ENCODE peak calls at places on chromosomes 4 and X, in four cellular contexts. T is lower leg skin, G is GM12892, U is suprapubic skin. C is an unnamed sample.

GRCh38 chrX:109855501-109855900 is 122.4 kb upstream of the ACSL4 start:
- DNase-seq in T (no peak), G (no peak), U (no peak), C (no peak)

GRCh38 chr4:111400736-111401135 is 744.5 kb upstream of the FAM241A start:
- DNase-seq in T (no peak), G (no peak), U (no peak), C (no peak)

GRCh38 chr4:156778606-156779005 is 193.0 kb downstream of the PDGFC start:
- DNase-seq in T (no peak), G (no peak), U (no peak), C (no peak)

GRCh38 chr4:2462218-2462991 is 6.5 kb upstream of the RNF4 start:
- DNase-seq in T (no peak), G (peak; percentile 88), U (no peak), C (no peak)

GRCh38 chr4:6155996-6156395 is 44.4 kb downstream of the JAKMIP1 start:
- DNase-seq in T (no peak), G (no peak), U (no peak), C (no peak)

GRCh38 chr4:147957446-147957845 is 225.6 kb downstream of the ARHGAP10 start:
- DNase-seq in T (no peak), G (no peak), U (no peak), C (no peak)

GRCh38 chrX:11059923-11060322 is 51.2 kb upstream of the HCCS start:
- DNase-seq in T (no peak), G (no peak), U (no peak), C (no peak)

GRCh38 chr4:21709031-21709430 is 239.5 kb downstream of the KCNIP4 start:
- DNase-seq in T (no peak), G (no peak), U (no peak), C (no peak)

GRCh38 chr4:175017751-175018150 is 99.6 kb downstream of the ADAM29 start:
- DNase-seq in T (no peak), G (no peak), U (no peak), C (no peak)

GRCh38 chrX:41984628-41985027 is 61.3 kb upstream of the CASK start:
- DNase-seq in T (no peak), G (no peak), U (no peak), C (no peak)

GRCh38 chr4:94534401-94535312 is 82.9 kb downstream of the PDLIM5 start:
- DNase-seq in T (no peak), G (no peak), U (no peak), C (no peak)

GRCh38 chr4:102493257-102493656 is 7.9 kb upstream of the NFKB1 start:
- DNase-seq in T (no peak), G (no peak), U (no peak), C (no peak)

GRCh38 chr4:41360911-41361830 is 104.4 kb downstream of the UCHL1 start:
- DNase-seq in T (peak; percentile 88), G (no peak), U (peak; percentile 85), C (peak; percentile 32)

GRCh38 chrX:111868726-111869638 is 7.0 kb upstream of the TRPC5OS start:
- DNase-seq in T (no peak), G (no peak), U (no peak), C (no peak)

GRCh38 chr4:54585321-54586000 is 72.3 kb upstream of the KIT start:
- DNase-seq in T (no peak), G (no peak), U (no peak), C (no peak)

GRCh38 chr4:170083546-170083945 is 6.2 kb downstream of the AADAT start:
- DNase-seq in T (no peak), G (no peak), U (no peak), C (no peak)

GRCh38 chrX:97860206-97860605 is 976.5 kb downstream of the RPA4 start:
- DNase-seq in T (no peak), G (no peak), U (no peak), C (peak; percentile 5)

GRCh38 chrX:12930150-12930549 is 23.7 kb downstream of the TLR8 start:
- DNase-seq in T (no peak), G (no peak), U (no peak), C (no peak)

GRCh38 chr4:141329174-141329569 is 108.5 kb downstream of the ZNF330 start:
- DNase-seq in T (no peak), G (no peak), U (no peak), C (no peak)

GRCh38 chr4:76590847-76591281 is 155.8 kb downstream of the SHROOM3 start:
- DNase-seq in T (no peak), G (no peak), U (no peak), C (no peak)

GRCh38 chr4:101019313-101019712 is 328.0 kb downstream of the PPP3CA start:
- DNase-seq in T (no peak), G (no peak), U (no peak), C (no peak)

GRCh38 chr4:161280929-161281328 is 882.9 kb downstream of the FSTL5 start:
- DNase-seq in T (no peak), G (no peak), U (no peak), C (no peak)

GRCh38 chr4:100317032-100317864 is 127.0 kb upstream of the DDIT4L start:
- DNase-seq in T (no peak), G (no peak), U (no peak), C (no peak)

GRCh38 chr4:2927016-2927695 is 36.0 kb downstream of the NOP14 start:
- DNase-seq in T (peak; percentile 79), G (no peak), U (peak; percentile 76), C (no peak)

GRCh38 chr4:43243433-43244116 is 351.1 kb downstream of the GRXCR1 start:
- DNase-seq in T (no peak), G (no peak), U (no peak), C (no peak)

GRCh38 chrX:21745756-21746155 is 12.2 kb downstream of the SMPX start:
- DNase-seq in T (no peak), G (no peak), U (no peak), C (no peak)

GRCh38 chr4:10006236-10006603 is 15.1 kb downstream of the SLC2A9 start:
- DNase-seq in T (no peak), G (no peak), U (no peak), C (no peak)

GRCh38 chr4:26731342-26731741 is 129.3 kb upstream of the STIM2 start:
- DNase-seq in T (no peak), G (peak; percentile 13), U (no peak), C (no peak)

GRCh38 chr4:88958080-88958479 is 98.9 kb downstream of the FAM13A start:
- DNase-seq in T (no peak), G (no peak), U (no peak), C (no peak)

GRCh38 chr4:41418444-41418843 is 119.5 kb upstream of the LIMCH1 start:
- DNase-seq in T (no peak), G (no peak), U (no peak), C (no peak)

GRCh38 chr4:1401409-1402020 is 4.7 kb downstream of the NKX1-1 start:
- DNase-seq in T (peak; percentile 76), G (no peak), U (no peak), C (no peak)

GRCh38 chr4:81682492-81682891 is 210.8 kb upstream of the RASGEF1B start:
- DNase-seq in T (no peak), G (no peak), U (no peak), C (no peak)

GRCh38 chr4:155413451-155413850 is 36.7 kb upstream of the MAP9 start:
- DNase-seq in T (no peak), G (no peak), U (no peak), C (no peak)

GRCh38 chr4:155419266-155419665 is 42.5 kb upstream of the MAP9 start:
- DNase-seq in T (no peak), G (no peak), U (no peak), C (no peak)

GRCh38 chr4:155411546-155411945 is 34.8 kb upstream of the MAP9 start:
- DNase-seq in T (no peak), G (no peak), U (no peak), C (no peak)

GRCh38 chr4:155415662-155416061 is 38.9 kb upstream of the MAP9 start:
- DNase-seq in T (no peak), G (no peak), U (no peak), C (no peak)
- TF ChIP-seq POLR2A in T (no peak), G (no peak), U (no peak), C (no peak)

GRCh38 chr4:184473515-184474260 is 662 bp downstream of the IRF2 start:
- DNase-seq in T (peak; percentile 86), G (peak; percentile 37), U (no peak), C (peak; percentile 15)

GRCh38 chr4:184471872-184472539 is 2.3 kb downstream of the IRF2 start:
- DNase-seq in T (no peak), G (peak; percentile 23), U (no peak), C (no peak)

GRCh38 chr4:184473265-184473514 is 1.2 kb downstream of the IRF2 start:
- DNase-seq in T (no peak), G (no peak), U (no peak), C (no peak)

GRCh38 chr4:184474261-184475095 is at the start of gene IRF2:
- DNase-seq in T (peak; percentile 99), G (peak; percentile 88), U (peak; percentile 99), C (peak; percentile 84)

GRCh38 chr4:184472540-184473264 is 1.6 kb downstream of the IRF2 start:
- DNase-seq in T (peak; percentile 94), G (peak; percentile 51), U (peak; percentile 89), C (peak; percentile 42)
- TF ChIP-seq POLR2A in T (no peak), G (peak; percentile 75), U (no peak), C (peak; percentile 45)

DNA sequence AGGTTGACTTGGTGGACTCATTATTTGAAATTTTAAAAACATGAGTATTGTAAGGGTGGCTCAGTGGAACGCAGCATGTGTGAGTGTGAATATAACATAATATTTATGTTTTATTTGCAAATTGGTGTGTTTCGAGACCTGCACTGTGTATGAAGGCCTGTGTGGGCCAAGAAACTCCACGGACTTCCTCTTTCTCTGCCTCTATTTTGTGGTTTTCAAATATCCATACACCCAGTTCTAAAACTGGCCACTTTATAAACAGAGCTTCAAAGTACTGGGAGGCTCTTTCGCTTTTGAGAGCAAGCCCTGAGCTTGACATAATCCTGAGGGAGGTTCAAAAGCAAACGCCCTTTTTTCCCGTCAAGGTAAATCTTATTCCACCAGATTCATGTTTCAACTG is 187.7 kb downstream of the GPAT3 start:
- DNase-seq in T (no peak), G (no peak), U (no peak), C (no peak)
- TF ChIP-seq POLR2A in T (no peak), G (no peak), U (no peak), C (no peak)

GRCh38 chrX:120560842-120561633 is at the start of gene CUL4B:
- DNase-seq in T (peak; percentile 98), G (peak; percentile 45), U (peak; percentile 95), C (peak; percentile 52)
- TF ChIP-seq POLR2A in T (no peak), G (peak; percentile 63), U (peak; percentile 34), C (peak; percentile 52)